ENCODE peak calls at places on chromosomes 3 and 15, in five cellular contexts. R is left ventricle myocardium inferior; Q is RWPE2; D is CD8-positive, alpha-beta T cell; U is K562. B is an unnamed sample.

GRCh38 chr3:76728411-76728810 is 311.5 kb upstream of the ROBO2 start:
- DNase-seq in Q (no peak), U (no peak), D (no peak), R (no peak), B (no peak)

GRCh38 chr3:114498779-114499370 is 205.0 kb downstream of the TIGIT start:
- DNase-seq in Q (peak; percentile 87), R (peak; percentile 19), D (no peak), U (peak; percentile 60), B (no peak)

GRCh38 chr3:58459160-58459559 is 25.5 kb upstream of the PDHB start:
- DNase-seq in R (no peak), D (no peak), Q (no peak), U (no peak), B (no peak)

GRCh38 chr3:14411988-14412387 is 9.6 kb downstream of the SLC6A6 start:
- DNase-seq in Q (no peak), U (peak; percentile 34), R (no peak), D (no peak), B (no peak)

GRCh38 chr3:159806412-159806811 is 182.2 kb upstream of the IL12A start:
- DNase-seq in D (no peak), Q (no peak), U (no peak), R (peak; percentile 50), B (peak; percentile 67)

GRCh38 chr15:60551147-60551780 is 72.3 kb upstream of the ICE2 start:
- DNase-seq in U (no peak), Q (no peak), D (no peak), R (no peak), B (no peak)

GRCh38 chr15:25674948-25675347 is 188.2 kb downstream of the ATP10A start:
- DNase-seq in Q (peak; percentile 41), U (no peak), D (no peak), R (peak; percentile 66), B (no peak)

GRCh38 chr3:38190481-38190881 is 25.1 kb downstream of the OXSR1 start:
- DNase-seq in D (no peak), U (no peak), R (no peak), Q (no peak), B (no peak)

GRCh38 chr15:43518073-43518761 is 809 bp downstream of the MAP1A start:
- DNase-seq in R (no peak), Q (no peak), U (peak; percentile 87), D (no peak), B (no peak)

GRCh38 chr3:23325466-23326065 is 122.4 kb downstream of the UBE2E2 start:
- DNase-seq in U (no peak), Q (no peak), D (no peak), R (no peak), B (no peak)

GRCh38 chr3:197329382-197329781 is 31.0 kb upstream of the DLG1 start:
- DNase-seq in D (no peak), R (no peak), Q (no peak), U (no peak), B (no peak)

GRCh38 chr3:152061296-152061695 is 187.9 kb downstream of the SUCNR1 start:
- DNase-seq in Q (no peak), U (no peak), R (no peak), D (no peak), B (no peak)

GRCh38 chr15:56817266-56817665 is 84.0 kb upstream of the ZNF280D start:
- DNase-seq in Q (no peak), D (no peak), U (no peak), R (no peak), B (no peak)

GRCh38 chr3:156382458-156383346 is 172.2 kb downstream of the SSR3 start:
- DNase-seq in D (no peak), R (no peak), U (peak; percentile 61), Q (no peak), B (no peak)

GRCh38 chr15:44137750-44138149 is 57.3 kb downstream of the FRMD5 start:
- DNase-seq in U (no peak), D (no peak), R (no peak), Q (no peak), B (no peak)

GRCh38 chr3:23948761-23949160 is 3.7 kb downstream of the NR1D2 start:
- DNase-seq in Q (no peak), U (no peak), R (no peak), D (no peak), B (no peak)

GRCh38 chr15:77118787-77119410 is 48.0 kb upstream of the TSPAN3 start:
- DNase-seq in Q (no peak), U (peak; percentile 55), R (no peak), D (peak; percentile 20), B (no peak)

GRCh38 chr15:51382787-51383186 is 41.3 kb downstream of the GLDN start:
- DNase-seq in D (no peak), U (peak; percentile 39), R (no peak), Q (no peak), B (no peak)

GRCh38 chr3:41073190-41073589 is 126.1 kb upstream of the CTNNB1 start:
- DNase-seq in Q (no peak), R (no peak), U (peak; percentile 36), D (no peak), B (no peak)

GRCh38 chr3:158127250-158128219 is 17.6 kb downstream of the RSRC1 start:
- DNase-seq in R (no peak), D (no peak), U (peak; percentile 41), Q (no peak), B (no peak)

GRCh38 chr3:158128755-158129154 is 18.9 kb downstream of the RSRC1 start:
- DNase-seq in U (no peak), R (no peak), D (no peak), Q (no peak), B (no peak)
- H3K36me3 ChIP-seq in U (peaks cover 76% of the 10 kb centered on the region), R (peaks cover 67% of the 10 kb centered on the region), D (peaks cover 4% of the 10 kb centered on the region), Q (peaks cover 52% of the 10 kb centered on the region), B (no peaks in the 10 kb centered on the region)

GRCh38 chr15:81531141-81531592 is 157.2 kb upstream of the TMC3 start:
- DNase-seq in R (no peak), U (no peak), Q (no peak), D (no peak), B (no peak)
- H3K27ac ChIP-seq in R (no peak overlapping the region), U (no peak overlapping the region), Q (peak overlapping the region; percentile 39), D (no peak overlapping the region), B (no peak overlapping the region)

DNA sequence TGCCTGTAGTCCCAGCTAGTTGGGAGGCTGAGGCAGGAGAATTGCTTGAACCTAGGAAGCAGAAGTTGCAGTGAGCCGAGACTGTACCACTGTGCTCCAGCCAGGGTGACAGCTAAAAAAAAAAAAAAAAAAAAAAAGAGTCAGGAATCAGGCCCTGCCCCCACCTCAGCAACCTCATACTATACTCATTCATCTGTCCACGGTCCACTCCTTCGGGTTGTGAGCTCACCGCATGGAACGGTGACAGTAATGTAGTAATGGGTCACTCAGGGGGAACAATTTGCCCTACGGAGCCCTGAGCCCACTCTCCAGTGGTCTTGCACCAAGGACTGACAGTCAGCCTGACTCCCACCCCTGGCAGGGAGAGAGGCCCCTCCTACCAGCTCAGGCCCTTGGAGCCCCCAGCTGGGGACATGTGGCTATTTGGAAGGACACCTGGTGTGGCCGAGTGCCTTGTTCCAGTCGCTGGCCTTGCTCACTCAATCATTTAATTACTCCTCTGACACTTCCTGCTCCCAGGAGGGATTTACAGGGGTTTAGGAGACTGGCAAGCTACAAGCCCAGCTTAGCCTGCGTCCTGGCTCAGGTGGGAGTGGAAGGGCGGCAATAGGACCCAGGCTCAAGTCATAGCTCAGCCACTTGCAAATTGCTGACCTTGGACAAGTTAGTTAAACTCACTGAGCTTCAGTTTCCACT is 19.9 kb upstream of the CACNA2D2 start:
- DNase-seq in U (no peak), Q (no peak), R (no peak), D (no peak), B (no peak)
- H3K4me1 ChIP-seq in U (no peaks in the 10 kb centered on the region), Q (no peaks in the 10 kb centered on the region), R (no peaks in the 10 kb centered on the region), D (no peaks in the 10 kb centered on the region), B (no peaks in the 10 kb centered on the region)

GRCh38 chr15:90603893-90604292 is 74.2 kb downstream of the CRTC3 start:
- DNase-seq in D (peak; percentile 69), U (peak; percentile 31), Q (no peak), R (peak; percentile 51), B (no peak)
- H3K36me3 ChIP-seq in D (peaks cover 8% of the 10 kb centered on the region), U (peaks cover 22% of the 10 kb centered on the region), Q (peaks cover 13% of the 10 kb centered on the region), R (peaks cover 55% of the 10 kb centered on the region), B (peaks cover 11% of the 10 kb centered on the region)

DNA sequence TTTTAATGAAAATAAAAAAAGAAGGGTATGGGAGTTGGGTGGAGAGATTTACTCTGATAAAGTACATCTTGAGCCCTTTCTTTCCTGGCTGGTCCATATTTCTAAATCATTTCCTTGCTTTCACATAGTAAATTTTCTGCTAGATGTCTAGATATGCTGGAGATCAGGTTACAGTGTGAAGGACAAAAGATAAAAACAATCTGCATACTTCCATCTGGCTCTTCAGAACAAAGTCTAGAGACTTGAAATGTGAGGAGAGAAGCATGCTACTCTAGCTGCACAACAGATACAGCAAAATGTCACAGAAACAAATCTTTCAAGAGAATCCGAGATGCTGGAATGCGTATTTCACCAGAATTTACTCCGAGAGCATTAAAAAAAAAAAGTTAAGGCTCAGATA is 42.2 kb downstream of the FOXP1 start:
- DNase-seq in R (no peak), D (no peak), U (peak; percentile 23), Q (no peak), B (no peak)
- H3K27ac ChIP-seq in R (no peak overlapping the region), D (no peak overlapping the region), U (peak overlapping the region; percentile 20), Q (peak overlapping the region; percentile 33), B (no peak overlapping the region)

GRCh38 chr15:67190326-67190725 is 64.1 kb downstream of the AAGAB start:
- DNase-seq in U (no peak), R (no peak), Q (no peak), D (no peak), B (no peak)
- H3K4me1 ChIP-seq in U (no peaks in the 10 kb centered on the region), R (peaks cover 84% of the 10 kb centered on the region), Q (no peaks in the 10 kb centered on the region), D (no peaks in the 10 kb centered on the region), B (peaks cover 5% of the 10 kb centered on the region)